ENCODE peak calls at places on chromosome 1, in ten cellular contexts. P, Y, Z, L, O, X, R, F, K and G are unnamed samples.

GRCh38 chr1:218850367-218850766 is 323.3 kb upstream of the LYPLAL1 start:
- DNase-seq in O (no peak), Z (no peak), P (no peak), L (no peak), R (no peak), X (no peak), Y (no peak), F (peak; percentile 26), K (no peak), G (no peak)

GRCh38 chr1:6783956-6784559 is 1.2 kb upstream of the CAMTA1 start:
- DNase-seq in P (no peak), Y (no peak), K (no peak), F (no peak), L (no peak), X (no peak), R (no peak), O (no peak), Z (peak; percentile 22), G (no peak)

GRCh38 chr1:115426271-115426771 is 88.3 kb upstream of the NGF start:
- DNase-seq in F (peak; percentile 57), L (peak; percentile 88), R (peak; percentile 95), Y (peak; percentile 27), O (no peak), K (no peak), P (no peak), X (no peak), Z (peak; percentile 88), G (peak; percentile 16)

GRCh38 chr1:232489256-232489655 is 140.7 kb downstream of the SIPA1L2 start:
- DNase-seq in X (no peak), L (no peak), R (no peak), K (no peak), O (no peak), Z (no peak), P (no peak), Y (no peak), F (no peak), G (no peak)

GRCh38 chr1:27044613-27045091 is 32.0 kb upstream of the TENT5B start:
- DNase-seq in R (peak; percentile 63), L (peak; percentile 86), K (peak; percentile 77), Y (peak; percentile 72), X (peak; percentile 93), Z (peak; percentile 83), O (peak; percentile 70), F (no peak), P (peak; percentile 95), G (peak; percentile 87)

GRCh38 chr1:162367772-162368171 is 8.9 kb downstream of the SPATA46 start:
- DNase-seq in R (no peak), X (no peak), Z (no peak), F (no peak), K (no peak), Y (no peak), P (no peak), O (no peak), L (no peak), G (no peak)

GRCh38 chr1:39478536-39478935 is 12.9 kb upstream of the BMP8A start:
- DNase-seq in P (no peak), K (no peak), X (no peak), Z (no peak), O (no peak), L (no peak), Y (no peak), R (no peak), F (no peak), G (no peak)

GRCh38 chr1:30041741-30042437 is 681.5 kb downstream of the MATN1 start:
- DNase-seq in O (no peak), P (no peak), F (no peak), Z (no peak), K (no peak), L (no peak), R (no peak), X (no peak), Y (no peak), G (no peak)

GRCh38 chr1:2978691-2979190 is 42.5 kb upstream of the ACTRT2 start:
- DNase-seq in Y (no peak), Z (no peak), F (no peak), L (no peak), R (no peak), O (no peak), X (peak; percentile 20), K (no peak), P (no peak), G (no peak)

GRCh38 chr1:213683529-213683928 is 304.2 kb upstream of the PROX1 start:
- DNase-seq in F (no peak), L (no peak), K (peak; percentile 31), Y (no peak), R (no peak), O (no peak), P (no peak), Z (no peak), X (no peak), G (no peak)

GRCh38 chr1:230752407-230752806 is 5.2 kb downstream of the CAPN9 start:
- DNase-seq in O (peak; percentile 65), Y (no peak), K (peak; percentile 96), X (peak; percentile 94), F (no peak), Z (no peak), L (peak; percentile 50), R (no peak), P (no peak), G (peak; percentile 97)

GRCh38 chr1:204203206-204203767 is 7.0 kb upstream of the KISS1 start:
- DNase-seq in Z (no peak), R (no peak), F (no peak), O (no peak), L (no peak), K (no peak), Y (no peak), P (no peak), X (no peak), G (no peak)